ENCODE peak calls at places on chromosomes 7 and 10, in ten cellular contexts. H is endodermal cell, O is upper lobe of right lung, C is OCI-LY7, I is NB4, M is astrocyte, U is HL-60, V is fibroblast of pulmonary artery, Y is heart right ventricle, J is foreskin fibroblast. K is an unnamed sample.
A peak's percentile ranks its signal among the peaks of the same experiment; 100 is the strongest.

GRCh38 chr7:100547872-100548271 is 8.9 kb downstream of the AGFG2 start:
- DNase-seq in I (no peak), U (no peak), Y (peak; percentile 62), V (peak; percentile 87), H (no peak), C (peak; percentile 49), O (no peak), M (no peak), J (no peak), K (no peak)

GRCh38 chr10:69896601-69897000 is 94.9 kb downstream of the COL13A1 start:
- DNase-seq in U (no peak), V (no peak), M (no peak), H (no peak), J (peak; percentile 46), I (no peak), C (no peak), Y (no peak), O (no peak), K (no peak)

GRCh38 chr10:108465871-108466641 is 1301.5 kb upstream of the SORCS1 start:
- DNase-seq in O (peak; percentile 73), J (peak; percentile 64), H (peak; percentile 83), I (no peak), U (peak; percentile 38), V (peak; percentile 2), M (peak; percentile 11), Y (peak; percentile 4), C (no peak), K (no peak)

GRCh38 chr10:110353244-110354119 is 48.8 kb upstream of the SMNDC1 start:
- DNase-seq in J (peak; percentile 98), I (peak; percentile 23), U (no peak), M (peak; percentile 94), Y (no peak), O (no peak), C (peak; percentile 14), V (peak; percentile 83), H (peak; percentile 84), K (no peak)

GRCh38 chr10:33506391-33506790 is 171.9 kb upstream of the NRP1 start:
- DNase-seq in V (no peak), O (no peak), I (no peak), M (peak; percentile 11), U (no peak), J (no peak), C (no peak), H (no peak), Y (no peak), K (no peak)

GRCh38 chr10:28678687-28679457 is 1.6 kb downstream of the BAMBI start:
- DNase-seq in O (no peak), U (no peak), J (no peak), M (peak; percentile 51), H (no peak), Y (no peak), V (peak; percentile 31), I (peak; percentile 21), C (peak; percentile 47), K (no peak)

GRCh38 chr7:139058963-139059362 is 23.1 kb upstream of the ZC3HAV1L start:
- DNase-seq in I (peak; percentile 62), C (no peak), U (no peak), M (peak; percentile 28), O (no peak), H (no peak), J (peak; percentile 35), Y (peak; percentile 50), V (peak; percentile 80), K (no peak)

GRCh38 chr10:61400524-61400923 is 52.7 kb downstream of the TMEM26 start:
- DNase-seq in M (no peak), Y (no peak), H (no peak), J (no peak), I (no peak), O (no peak), U (no peak), C (no peak), V (no peak), K (no peak)

GRCh38 chr7:25424113-25424512 is 195.8 kb upstream of the NPVF start:
- DNase-seq in I (no peak), J (no peak), M (no peak), C (no peak), O (no peak), V (no peak), H (peak; percentile 55), U (no peak), Y (no peak), K (no peak)

GRCh38 chr10:85593226-85593625 is 773.4 kb downstream of the GRID1 start:
- DNase-seq in V (no peak), O (no peak), C (no peak), U (no peak), M (no peak), I (no peak), J (no peak), Y (no peak), H (no peak), K (no peak)

GRCh38 chr10:77020426-77021040 is 617.1 kb downstream of the KCNMA1 start:
- DNase-seq in Y (no peak), V (no peak), M (no peak), O (no peak), I (no peak), C (no peak), J (no peak), U (no peak), H (no peak), K (no peak)

GRCh38 chr7:129332354-129333056 is 101.7 kb upstream of the STRIP2 start:
- DNase-seq in H (no peak), C (no peak), O (no peak), V (peak; percentile 56), J (peak; percentile 63), U (no peak), Y (no peak), M (peak; percentile 60), I (no peak), K (no peak)

GRCh38 chr10:131579251-131580071 is 267.9 kb upstream of the TCERG1L start:
- DNase-seq in C (no peak), U (no peak), M (no peak), H (no peak), O (peak; percentile 53), I (no peak), V (no peak), Y (no peak), J (no peak), K (no peak)

GRCh38 chr7:100875356-100875751 is 451 bp downstream of the SRRT start:
- DNase-seq in V (no peak), Y (no peak), C (peak; percentile 58), M (no peak), J (peak; percentile 38), I (peak; percentile 68), U (peak; percentile 36), O (no peak), H (no peak), K (no peak)

GRCh38 chr7:154649015-154649414 is 353.9 kb downstream of the PAXIP1 start:
- DNase-seq in V (no peak), Y (no peak), U (no peak), C (no peak), O (no peak), J (no peak), I (no peak), M (no peak), H (no peak), K (no peak)
- TF ChIP-seq CTCF in V (no peak), Y (no peak), U (no peak), C (no peak), O (no peak), J (no peak), I (no peak), M (no peak), H (no peak), K (no peak)

GRCh38 chr10:102342958-102343357 is 52.5 kb upstream of the NFKB2 start:
- DNase-seq in M (peak; percentile 90), H (no peak), U (no peak), O (no peak), Y (no peak), C (no peak), I (no peak), V (peak; percentile 78), J (peak; percentile 86), K (no peak)
- H3K4me3 ChIP-seq in M (peak overlapping the region; percentile 19), H (no peak overlapping the region), U (no peak overlapping the region), O (no peak overlapping the region), Y (no peak overlapping the region), C (no peak overlapping the region), I (no peak overlapping the region), V (no peak overlapping the region), J (no peak overlapping the region), K (no peak overlapping the region)

GRCh38 chr10:95909591-95909990 is 1.8 kb downstream of the CC2D2B start:
- DNase-seq in O (no peak), H (no peak), M (no peak), V (no peak), C (no peak), Y (no peak), I (no peak), U (peak; percentile 18), J (no peak), K (no peak)

GRCh38 chr10:95908450-95908849 is 675 bp downstream of the CC2D2B start:
- DNase-seq in C (no peak), O (no peak), V (no peak), Y (no peak), H (no peak), I (no peak), M (no peak), U (no peak), J (no peak), K (no peak)

GRCh38 chr10:95907454-95908253 is at the start of gene CC2D2B:
- DNase-seq in J (peak; percentile 93), M (peak; percentile 72), Y (peak; percentile 79), H (peak; percentile 96), O (peak; percentile 93), V (peak; percentile 81), C (peak; percentile 27), I (peak; percentile 91), U (peak; percentile 83), K (peak; percentile 22)

GRCh38 chr10:95906675-95907453 is 911 bp upstream of the CC2D2B start:
- DNase-seq in Y (peak; percentile 31), O (no peak), M (peak; percentile 58), C (peak; percentile 37), H (peak; percentile 80), U (peak; percentile 75), I (peak; percentile 84), V (peak; percentile 74), J (peak; percentile 78), K (peak; percentile 16)
- TF ChIP-seq CTCF in Y (no peak), O (no peak), M (peak; percentile 17), C (peak; percentile 29), H (peak; percentile 24), U (peak; percentile 8), I (peak; percentile 17), V (peak; percentile 35), J (peak; percentile 11), K (peak; percentile 33)

GRCh38 chr7:55100962-55101327 is 82.1 kb downstream of the EGFR start:
- DNase-seq in V (no peak), H (no peak), I (no peak), M (no peak), U (no peak), J (no peak), Y (peak; percentile 58), C (no peak), O (no peak), K (no peak)
- H3K4me3 ChIP-seq in V (no peak overlapping the region), H (no peak overlapping the region), I (no peak overlapping the region), M (no peak overlapping the region), U (no peak overlapping the region), J (no peak overlapping the region), Y (no peak overlapping the region), C (no peak overlapping the region), O (no peak overlapping the region), K (no peak overlapping the region)

DNA sequence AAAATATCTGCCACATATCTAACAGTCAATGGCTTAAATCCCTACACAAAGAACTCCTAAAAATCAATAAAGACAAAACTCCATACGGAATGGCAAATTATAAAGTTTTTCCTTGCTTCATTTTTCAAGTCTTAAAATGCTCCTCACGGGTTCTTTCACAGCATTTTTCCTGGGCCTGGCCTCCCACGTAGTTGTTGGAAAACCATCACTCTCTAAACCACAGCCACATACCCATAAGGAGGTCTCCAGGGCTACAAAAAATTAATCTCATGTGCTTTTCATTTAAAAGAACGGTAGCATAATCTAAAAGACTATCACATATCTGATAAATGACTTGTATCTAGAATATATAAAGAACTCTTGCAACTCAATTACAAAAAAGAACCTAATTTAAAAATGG is 2.9 kb downstream of the COA1 start:
- DNase-seq in V (no peak), I (no peak), U (no peak), M (peak; percentile 63), H (no peak), Y (no peak), J (no peak), C (no peak), O (no peak), K (no peak)
- TF ChIP-seq CTCF in V (no peak), I (no peak), U (no peak), M (no peak), H (no peak), Y (no peak), J (no peak), C (no peak), O (no peak), K (no peak)